ENCODE peak calls at places on chromosome 21, in eight cellular contexts. S is endothelial cell of umbilical vein; K is left lobe of liver; A is GM10248; I is activated T-helper 1 cell treated with anti-CD3 and anti-CD28 coated beads, Interleukin-2, amount 50 U/mL, for 16 hours; W is thoracic aorta; R is HTR-8/SVneo; C is tibial nerve. T is an unnamed sample.

GRCh38 chr21:36480618-36481017 is 696 bp upstream of the CLDN14 start:
- DNase-seq in S (no peak), K (no peak), A (no peak), I (no peak), W (no peak), R (no peak), C (no peak), T (no peak)

GRCh38 chr21:37700641-37701202 is 215.5 kb downstream of the KCNJ6 start:
- DNase-seq in S (peak), K (no peak), A (peak), I (no peak), W (no peak), R (peak), C (no peak), T (peak)

GRCh38 chr21:30714946-30715345 is 3.6 kb downstream of the KRTAP21-3 start:
- DNase-seq in S (no peak), K (no peak), A (no peak), I (no peak), W (no peak), R (no peak), C (no peak), T (no peak)

GRCh38 chr21:19510653-19511052 is 1107.1 kb upstream of the TMPRSS15 start:
- DNase-seq in S (no peak), K (no peak), A (no peak), I (no peak), W (no peak), R (no peak), C (no peak), T (no peak)

GRCh38 chr21:36860736-36861594 is 105.5 kb downstream of the HLCS start:
- DNase-seq in S (peak), K (peak), A (no peak), I (no peak), W (no peak), R (peak), C (no peak), T (peak)

GRCh38 chr21:24163539-24163938 is 1443.7 kb downstream of the MRPL39 start:
- DNase-seq in S (no peak), K (no peak), A (no peak), I (no peak), W (no peak), R (no peak), C (no peak), T (no peak)

GRCh38 chr21:26449161-26449560 is 123.9 kb downstream of the CYYR1 start:
- DNase-seq in S (peak), K (no peak), A (no peak), I (no peak), W (no peak), R (no peak), C (no peak), T (no peak)

GRCh38 chr21:41390043-41390639 is 28.3 kb downstream of the MX2 start:
- DNase-seq in S (no peak), K (no peak), A (no peak), I (no peak), W (no peak), R (no peak), C (no peak), T (no peak)

T was measured in lung microvascular endothelial cell.